ENCODE peak calls at places on chromosomes 6 and 20, in six cellular contexts. C is IMR-90, N is H9, E is H1, Q is neuronal stem cell, K is mesenchymal stem cell. A is an unnamed sample.

GRCh38 chr6:34005845-34006644 is 139.8 kb downstream of the GRM4 start:
- DNase-seq in C (no peak), N (peak), E (no peak), Q (no peak), K (no peak), A (no peak)

GRCh38 chr20:49786671-49787370 is 25.8 kb upstream of the SLC9A8 start:
- DNase-seq in C (peak), N (no peak), E (no peak), Q (no peak), K (no peak), A (peak)

GRCh38 chr6:168867247-168868102 is 386.2 kb downstream of the THBS2 start:
- DNase-seq in C (no peak), N (no peak), E (no peak), Q (no peak), K (no peak), A (no peak)

GRCh38 chr6:41269716-41270115 is 16.8 kb downstream of the TREM1 start:
- DNase-seq in C (no peak), N (no peak), E (peak), Q (no peak), K (no peak), A (no peak)

GRCh38 chr6:37576336-37576737 is 76.6 kb upstream of the CCDC167 start:
- DNase-seq in C (peak), N (no peak), E (no peak), Q (no peak), K (peak), A (peak)

GRCh38 chr20:59039233-59039632 is 3.4 kb downstream of the PRELID3B start:
- DNase-seq in C (peak), N (no peak), E (no peak), Q (no peak), K (no peak), A (no peak)

GRCh38 chr20:61440548-61441055 is 188.5 kb downstream of the CDH4 start:
- DNase-seq in C (no peak), N (no peak), E (no peak), Q (no peak), K (no peak), A (no peak)

GRCh38 chr20:11516448-11516847 is 401.2 kb upstream of the BTBD3 start:
- DNase-seq in C (no peak), N (no peak), E (no peak), Q (no peak), K (no peak), A (no peak)

GRCh38 chr20:6636209-6637159 is 131.0 kb upstream of the BMP2 start:
- DNase-seq in C (peak), N (no peak), E (no peak), Q (peak), K (peak), A (no peak)

GRCh38 chr20:48684501-48685041 is 143.2 kb downstream of the PREX1 start:
- DNase-seq in C (no peak), N (no peak), E (no peak), Q (no peak), K (no peak), A (peak)

GRCh38 chr20:48683467-48684175 is 144.2 kb downstream of the PREX1 start:
- DNase-seq in C (no peak), N (no peak), E (no peak), Q (no peak), K (no peak), A (no peak)

GRCh38 chr20:48686238-48687096 is 141.3 kb downstream of the PREX1 start:
- DNase-seq in C (no peak), N (no peak), E (no peak), Q (no peak), K (no peak), A (no peak)

GRCh38 chr20:48687097-48687800 is 140.6 kb downstream of the PREX1 start:
- DNase-seq in C (no peak), N (no peak), E (no peak), Q (no peak), K (no peak), A (no peak)

DNA sequence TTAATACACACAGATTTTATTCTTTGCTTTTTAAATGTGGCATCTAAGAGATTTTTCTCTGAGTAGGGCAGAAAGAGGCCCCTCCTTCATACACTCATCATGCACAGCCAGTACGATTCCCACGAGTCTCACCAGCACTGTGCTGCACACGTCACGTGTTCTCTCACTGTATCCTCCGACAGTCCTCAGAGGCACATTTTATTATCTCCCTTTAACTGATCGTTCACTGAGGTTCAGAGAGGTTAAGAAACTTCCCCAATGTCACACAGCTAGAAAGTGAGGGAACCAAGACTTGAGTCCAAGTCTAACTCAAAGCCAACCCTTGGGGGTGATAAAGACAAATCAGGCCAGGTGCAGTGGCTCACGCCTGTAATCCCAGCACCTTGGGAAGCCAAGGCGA is 142.5 kb downstream of the PREX1 start:
- DNase-seq in C (no peak), N (no peak), E (no peak), Q (no peak), K (no peak), A (no peak)
- H2BK120ac ChIP-seq in C (no peak), N (no peak), E (no peak), Q (no peak), K (no peak), A (no peak)

GRCh38 chr6:19279137-19279747 is 557.9 kb upstream of the ID4 start:
- DNase-seq in C (no peak), N (no peak), E (no peak), Q (no peak), K (no peak), A (no peak)
- H2AFZ ChIP-seq in C (no peak), N (no peak), E (no peak), Q (no peak), K (no peak), A (no peak)

DNA sequence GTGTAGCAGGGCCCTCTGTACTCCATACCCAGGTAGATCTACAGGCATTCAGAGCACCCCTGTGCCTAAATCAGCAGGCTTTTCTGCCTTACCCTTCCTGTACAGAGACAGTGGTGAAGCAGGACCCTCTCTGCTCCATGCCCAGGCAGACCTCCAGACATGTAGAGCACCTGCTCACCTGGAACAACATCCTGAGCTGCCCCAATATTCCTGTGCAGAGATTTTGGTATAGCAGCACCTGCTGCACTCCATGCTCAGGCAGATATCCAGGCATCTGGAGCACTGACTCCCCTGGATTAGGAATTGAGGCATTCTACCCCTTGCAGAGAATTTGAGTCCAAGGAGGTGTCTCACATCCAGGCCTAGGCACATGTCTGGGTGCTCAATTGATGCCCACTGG is 12.6 kb upstream of the CST1 start:
- DNase-seq in C (no peak), N (no peak), E (no peak), Q (no peak), K (no peak), A (no peak)
- H2BK120ac ChIP-seq in C (no peak), N (no peak), E (peak), Q (no peak), K (no peak), A (no peak)

GRCh38 chr6:105676837-105677236 is 274.0 kb upstream of the PREP start:
- DNase-seq in C (no peak), N (no peak), E (no peak), Q (no peak), K (no peak), A (no peak)

GRCh38 chr6:105677671-105678475 is 275.0 kb upstream of the PREP start:
- DNase-seq in C (peak), N (no peak), E (no peak), Q (no peak), K (peak), A (peak)

GRCh38 chr6:105680131-105680530 is 277.2 kb upstream of the PREP start:
- DNase-seq in C (no peak), N (no peak), E (no peak), Q (no peak), K (no peak), A (no peak)

GRCh38 chr6:105678516-105678915 is 275.6 kb upstream of the PREP start:
- DNase-seq in C (peak), N (no peak), E (no peak), Q (no peak), K (peak), A (no peak)

GRCh38 chr6:105681061-105681460 is 278.2 kb upstream of the PREP start:
- DNase-seq in C (no peak), N (no peak), E (no peak), Q (no peak), K (no peak), A (no peak)
- H2AFZ ChIP-seq in C (no peak), N (no peak), E (peak), Q (no peak), K (no peak), A (no peak)

GRCh38 chr6:49516147-49516505 is 16.4 kb downstream of the GLYATL3 start:
- DNase-seq in C (no peak), N (no peak), E (no peak), Q (no peak), K (no peak), A (no peak)
- H2BK120ac ChIP-seq in C (no peak), N (no peak), E (no peak), Q (no peak), K (no peak), A (no peak)

DNA sequence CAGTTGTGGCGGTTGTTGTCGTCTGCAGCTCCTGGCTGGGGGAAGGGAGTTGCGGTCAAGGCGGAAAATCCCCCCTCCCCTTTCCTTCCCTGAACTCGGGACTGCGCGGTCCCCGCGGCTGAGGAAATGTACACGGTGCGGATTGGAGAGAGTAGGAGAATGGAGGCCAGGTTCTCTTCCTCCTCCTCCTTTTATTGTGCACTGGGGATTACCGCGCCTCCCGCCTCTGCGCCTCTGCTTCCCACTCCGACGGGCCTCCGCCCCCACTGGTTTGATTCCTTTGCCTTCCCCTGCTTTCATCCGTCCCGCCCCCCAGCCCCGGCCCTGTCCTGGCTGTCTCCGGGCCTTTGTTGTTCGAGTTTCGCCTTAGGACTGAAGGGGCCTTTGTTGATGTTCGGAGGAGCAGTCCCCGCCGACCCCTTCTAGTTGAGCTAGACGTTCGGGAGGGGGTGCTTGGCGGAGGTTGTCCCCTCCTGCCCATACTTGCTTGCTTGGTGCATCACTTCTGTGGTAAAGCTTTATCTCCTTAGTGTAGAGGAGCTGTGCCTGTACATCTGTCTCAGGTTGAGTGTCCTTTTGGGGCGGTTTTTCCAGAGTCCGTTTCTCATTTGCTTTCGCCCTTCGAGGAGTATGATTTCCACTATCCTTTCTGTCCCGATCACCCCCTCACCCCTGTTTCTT is 695 bp downstream of the ZNF292 start:
- DNase-seq in C (peak), N (peak), E (peak), Q (peak), K (peak), A (peak)
- H2AFZ ChIP-seq in C (peak), N (no peak), E (no peak), Q (peak), K (peak), A (peak)

A was measured in trophoblast cell.